ENCODE peak calls at places on chromosomes 3 and 15, in eight cellular contexts. H is SK-N-SH, Y is HepG2, I is GM23338, G is spleen, J is sigmoid colon, M is upper lobe of left lung, F is breast epithelium. Z is an unnamed sample.

GRCh38 chr3:124510290-124510689 is 220.0 kb upstream of the UMPS start:
- DNase-seq in H (no peak), Y (no peak), I (no peak), G (no peak), J (no peak), M (no peak), F (no peak), Z (no peak)

GRCh38 chr15:58137686-58138085 is 495 bp upstream of the AQP9 start:
- DNase-seq in H (no peak), Y (no peak), I (no peak), G (no peak), J (no peak), M (no peak), F (no peak), Z (no peak)

GRCh38 chr3:45644467-45645201 is 44.6 kb upstream of the SACM1L start:
- DNase-seq in H (no peak), Y (no peak), I (no peak), G (no peak), J (no peak), M (no peak), F (no peak), Z (no peak)

GRCh38 chr3:138360272-138361192 is 12.2 kb downstream of the MRAS start:
- DNase-seq in H (no peak), Y (no peak), I (no peak), G (no peak), J (peak), M (no peak), F (no peak), Z (no peak)

GRCh38 chr15:34019369-34019990 is 19.5 kb downstream of the AVEN start:
- DNase-seq in H (no peak), Y (no peak), I (no peak), G (no peak), J (no peak), M (no peak), F (no peak), Z (no peak)

GRCh38 chr3:186633481-186633880 is 6.7 kb upstream of the FETUB start:
- DNase-seq in H (no peak), Y (no peak), I (no peak), G (no peak), J (no peak), M (no peak), F (no peak), Z (no peak)

GRCh38 chr3:38648659-38649499 is 608 bp downstream of the SCN5A start:
- DNase-seq in H (peak), Y (no peak), I (peak), G (no peak), J (peak), M (no peak), F (no peak), Z (no peak)

GRCh38 chr15:91678003-91678402 is 175.5 kb upstream of the SLCO3A1 start:
- DNase-seq in H (no peak), Y (no peak), I (no peak), G (no peak), J (no peak), M (no peak), F (no peak), Z (no peak)

GRCh38 chr3:127038923-127039581 is 56.1 kb downstream of the PLXNA1 start:
- DNase-seq in H (no peak), Y (no peak), I (no peak), G (peak), J (peak), M (peak), F (no peak), Z (no peak)

GRCh38 chr3:38205472-38205805 is 40.1 kb downstream of the OXSR1 start:
- DNase-seq in H (no peak), Y (no peak), I (no peak), G (no peak), J (no peak), M (no peak), F (no peak), Z (no peak)

GRCh38 chr3:112561085-112561692 is 573 bp downstream of the ATG3 start:
- DNase-seq in H (peak), Y (peak), I (peak), G (no peak), J (peak), M (peak), F (peak), Z (peak)

GRCh38 chr3:47536967-47537366 is 23.5 kb upstream of the ELP6 start:
- DNase-seq in H (no peak), Y (no peak), I (no peak), G (peak), J (no peak), M (no peak), F (no peak), Z (no peak)
- TF ChIP-seq POLR2AphosphoS5 in H (no peak), Y (no peak), I (no peak), G (no peak), J (no peak), M (no peak), F (no peak), Z (no peak)

GRCh38 chr3:73029321-73029796 is 32.1 kb upstream of the EBLN2 start:
- DNase-seq in H (no peak), Y (peak), I (no peak), G (no peak), J (no peak), M (no peak), F (no peak), Z (no peak)
- TF ChIP-seq POLR2AphosphoS5 in H (no peak), Y (no peak), I (no peak), G (no peak), J (no peak), M (no peak), F (no peak), Z (no peak)

DNA sequence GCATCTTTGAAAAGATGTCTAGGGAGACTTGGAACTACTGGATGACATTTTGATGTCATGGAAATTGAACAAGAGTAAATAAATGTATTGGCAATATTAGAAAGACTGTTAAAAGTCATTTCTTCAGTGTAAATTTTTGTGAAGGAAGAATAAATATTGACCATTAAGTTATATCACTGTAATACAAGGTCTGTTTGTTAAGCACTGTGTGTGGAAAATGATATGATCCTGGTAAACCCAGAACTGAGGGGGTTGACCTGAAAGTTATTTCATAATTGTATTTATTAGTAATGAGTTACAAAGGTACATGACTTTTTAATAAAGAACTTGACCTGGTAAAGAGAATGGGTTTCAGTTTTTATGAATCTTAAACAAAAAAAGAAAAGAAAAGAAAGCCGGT is 106.6 kb downstream of the B3GALNT1 start:
- DNase-seq in H (no peak), Y (no peak), I (no peak), G (no peak), J (no peak), M (no peak), F (no peak), Z (no peak)
- TF ChIP-seq POLR2AphosphoS5 in H (no peak), Y (no peak), I (no peak), G (no peak), J (no peak), M (no peak), F (no peak), Z (no peak)

GRCh38 chr3:64187065-64187959 is 38.0 kb downstream of the PRICKLE2 start:
- DNase-seq in H (no peak), Y (peak), I (no peak), G (no peak), J (peak), M (peak), F (peak), Z (peak)
- TF ChIP-seq POLR2AphosphoS5 in H (peak), Y (no peak), I (no peak), G (no peak), J (peak), M (peak), F (peak), Z (peak)

GRCh38 chr3:48661501-48662139 is 1.1 kb downstream of the CELSR3 start:
- DNase-seq in H (no peak), Y (peak), I (peak), G (peak), J (peak), M (peak), F (no peak), Z (peak)
- TF ChIP-seq POLR2AphosphoS5 in H (no peak), Y (peak), I (peak), G (peak), J (no peak), M (no peak), F (peak), Z (peak)

GRCh38 chr3:57803647-57804081 is 47.6 kb downstream of the SLMAP start:
- DNase-seq in H (no peak), Y (no peak), I (peak), G (no peak), J (no peak), M (no peak), F (peak), Z (peak)
- TF ChIP-seq POLR2AphosphoS5 in H (no peak), Y (no peak), I (no peak), G (no peak), J (no peak), M (no peak), F (no peak), Z (peak)

Z was measured in prostate gland.